ENCODE peak calls at places on chromosomes 12 and 14, in six cellular contexts. X is testis, J is HCT116, Q is A549, S is GM12864, F is uterus. G is an unnamed sample.

GRCh38 chr12:43795716-43796282 is 10.3 kb downstream of the TWF1 start:
- DNase-seq in F (no peak), J (no peak), S (no peak), Q (peak), X (no peak), G (no peak)

GRCh38 chr12:62519043-62519442 is 52.4 kb downstream of the MON2 start:
- DNase-seq in S (no peak), F (no peak), Q (no peak), J (no peak), X (no peak), G (no peak)

GRCh38 chr12:42923564-42923963 is 334.0 kb upstream of the PRICKLE1 start:
- DNase-seq in X (no peak), J (no peak), S (no peak), Q (no peak), F (no peak), G (no peak)

GRCh38 chr14:75520852-75521251 is 1.4 kb upstream of the BATF start:
- DNase-seq in S (no peak), Q (no peak), F (no peak), X (no peak), J (no peak), G (no peak)

GRCh38 chr12:29769162-29769820 is 14.5 kb downstream of the TMTC1 start:
- DNase-seq in Q (no peak), X (no peak), S (no peak), J (no peak), F (peak), G (peak)

GRCh38 chr14:62743118-62743517 is 302.1 kb downstream of the KCNH5 start:
- DNase-seq in Q (no peak), J (no peak), S (no peak), X (no peak), F (no peak), G (no peak)

GRCh38 chr12:90922068-90922743 is 32.8 kb downstream of the CCER1 start:
- DNase-seq in J (no peak), X (no peak), S (no peak), Q (no peak), F (no peak), G (peak)

GRCh38 chr12:111362687-111363475 is 6.0 kb downstream of the PHETA1 start:
- DNase-seq in Q (no peak), J (no peak), F (no peak), X (no peak), S (no peak), G (no peak)

GRCh38 chr14:103811189-103811588 is 36.2 kb downstream of the PPP1R13B start:
- DNase-seq in Q (no peak), F (no peak), X (no peak), J (no peak), S (no peak), G (no peak)

GRCh38 chr14:68712703-68713370 is 80.0 kb downstream of the ZFP36L1 start:
- DNase-seq in J (no peak), X (no peak), S (no peak), Q (no peak), F (no peak), G (no peak)

GRCh38 chr12:124125472-124125871 is 152.5 kb downstream of the ZNF664 start:
- DNase-seq in F (no peak), J (no peak), S (peak), Q (no peak), X (no peak), G (no peak)

GRCh38 chr12:56759270-56759908 is 3.7 kb upstream of the HSD17B6 start:
- DNase-seq in Q (no peak), J (no peak), S (no peak), F (no peak), X (no peak), G (peak)

DNA sequence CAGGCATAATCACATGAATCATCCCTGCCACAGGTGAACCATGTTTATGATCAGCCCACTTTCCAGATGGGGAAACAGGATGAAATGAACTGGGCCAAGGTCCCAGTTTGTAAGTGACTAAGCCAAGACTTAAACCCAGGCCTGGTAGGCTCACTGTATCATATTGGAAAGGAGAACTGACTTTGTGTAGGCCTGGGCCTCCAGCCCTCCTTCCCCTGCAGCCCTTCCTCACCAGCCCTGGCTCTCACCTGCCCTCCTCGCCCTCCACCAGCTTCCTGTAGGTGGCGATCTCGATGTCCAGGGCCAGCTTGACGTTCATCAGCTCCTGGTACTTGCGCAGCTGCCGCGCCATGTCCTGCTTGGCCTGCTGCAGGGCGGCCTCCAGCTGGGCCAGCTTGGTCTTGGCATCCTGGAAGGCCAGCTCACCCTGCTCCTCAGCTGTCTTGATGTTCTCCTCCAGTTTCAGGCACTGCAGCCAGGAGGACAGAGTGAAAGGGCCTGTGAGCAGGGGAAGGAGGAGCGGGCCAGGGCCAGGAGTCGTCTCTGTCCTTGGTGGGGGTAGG is 19.8 kb downstream of the KRT80 start:
- DNase-seq in J (no peak), F (no peak), Q (peak), S (no peak), X (peak), G (no peak)
- TF ChIP-seq CTCF in J (peak), F (no peak), Q (peak), S (peak), X (no peak), G (peak)

DNA sequence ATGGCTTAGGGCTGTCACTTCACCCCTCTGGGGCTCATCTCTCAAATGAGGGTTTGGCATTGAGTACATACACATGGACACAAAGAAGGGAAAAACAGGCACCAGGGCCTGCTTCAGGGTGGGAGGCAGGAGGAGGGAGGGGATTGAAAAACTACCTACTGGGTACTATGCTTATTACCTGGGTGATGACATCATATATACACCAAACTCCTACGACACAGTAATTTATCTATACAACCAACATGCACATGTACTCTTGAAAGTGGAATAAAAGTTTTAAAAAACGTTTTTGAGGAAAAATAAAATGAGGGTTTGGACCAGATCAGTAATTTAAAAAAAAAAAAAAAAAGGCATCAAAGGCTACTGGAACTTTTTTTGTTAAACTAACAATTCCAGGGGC is 3.6 kb upstream of the TC2N start:
- DNase-seq in X (no peak), F (no peak), S (no peak), Q (no peak), J (no peak), G (no peak)
- H3K4me3 ChIP-seq in X (no peak), F (no peak), S (no peak), Q (no peak), J (no peak), G (no peak)

DNA sequence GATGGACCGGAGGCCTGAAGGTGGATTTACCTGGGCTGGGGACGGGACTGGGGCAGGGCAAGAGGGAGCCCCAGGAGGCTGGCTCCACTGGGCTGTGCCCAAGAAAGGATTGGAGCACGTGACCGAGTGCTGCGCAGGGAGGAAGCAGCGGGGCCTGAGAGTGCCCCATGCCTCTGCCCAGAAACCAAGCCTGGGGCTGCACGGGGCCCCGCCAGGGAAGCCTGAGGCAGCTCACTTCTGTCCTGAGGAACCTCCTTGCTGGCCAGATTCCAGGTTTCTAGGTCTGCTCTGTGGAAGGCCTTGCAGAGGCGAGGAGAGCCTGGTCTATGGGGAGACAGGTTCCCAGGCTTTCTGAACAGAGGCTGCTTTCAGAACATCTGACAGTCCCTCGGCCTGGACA is 10.4 kb downstream of the NGB start:
- DNase-seq in F (no peak), J (no peak), S (no peak), Q (no peak), X (peak), G (no peak)
- TF ChIP-seq CTCF in F (no peak), J (no peak), S (no peak), Q (no peak), X (no peak), G (no peak)

GRCh38 chr12:99981639-99982190 is 3.0 kb downstream of the ANKS1B start:
- DNase-seq in F (no peak), Q (no peak), S (no peak), J (no peak), X (no peak), G (no peak)

GRCh38 chr12:99984271-99985128 is at the start of gene ANKS1B:
- DNase-seq in S (no peak), Q (peak), J (no peak), F (peak), X (peak), G (peak)

GRCh38 chr12:99985129-99985570 is 414 bp upstream of the ANKS1B start:
- DNase-seq in X (no peak), F (no peak), J (no peak), S (no peak), Q (no peak), G (peak)

GRCh38 chr12:99983721-99984258 is 946 bp downstream of the ANKS1B start:
- DNase-seq in F (no peak), S (no peak), X (no peak), J (no peak), Q (peak), G (peak)

GRCh38 chr12:99985631-99986030 is 895 bp upstream of the ANKS1B start:
- DNase-seq in J (no peak), X (no peak), Q (no peak), S (no peak), F (no peak), G (no peak)
- H3K4me3 ChIP-seq in J (no peak), X (peak), Q (peak), S (no peak), F (no peak), G (no peak)

DNA sequence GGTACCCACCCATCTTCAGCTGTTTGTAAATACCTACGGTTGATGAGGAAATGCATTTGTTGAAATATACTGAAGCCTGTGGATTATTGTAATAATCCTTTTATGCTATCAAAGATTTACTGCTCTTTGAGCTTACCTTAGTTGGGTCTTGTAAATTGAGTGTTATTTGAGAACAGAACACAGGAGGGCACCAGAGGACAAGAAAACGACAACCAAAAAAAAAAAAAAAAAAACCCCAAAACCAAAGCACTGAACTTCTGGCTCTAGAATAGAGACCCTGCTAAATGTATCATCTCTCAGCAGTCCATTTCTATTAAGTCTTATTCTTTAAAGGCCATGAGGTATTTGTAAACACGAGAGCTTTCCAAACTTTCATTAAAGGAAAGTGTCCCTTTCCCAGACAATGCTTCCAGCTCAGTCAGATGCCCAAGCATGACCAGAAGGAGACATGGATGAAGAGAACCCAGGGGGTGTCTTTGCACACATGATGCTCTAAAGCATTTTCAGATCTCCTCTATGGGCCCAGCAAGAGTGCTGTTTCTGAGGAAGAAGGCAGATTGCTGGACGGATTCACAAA is 763.9 kb downstream of the NRXN3 start:
- DNase-seq in X (no peak), Q (peak), F (no peak), J (no peak), S (no peak), G (peak)
- TF ChIP-seq CTCF in X (peak), Q (peak), F (no peak), J (peak), S (peak), G (peak)

DNA sequence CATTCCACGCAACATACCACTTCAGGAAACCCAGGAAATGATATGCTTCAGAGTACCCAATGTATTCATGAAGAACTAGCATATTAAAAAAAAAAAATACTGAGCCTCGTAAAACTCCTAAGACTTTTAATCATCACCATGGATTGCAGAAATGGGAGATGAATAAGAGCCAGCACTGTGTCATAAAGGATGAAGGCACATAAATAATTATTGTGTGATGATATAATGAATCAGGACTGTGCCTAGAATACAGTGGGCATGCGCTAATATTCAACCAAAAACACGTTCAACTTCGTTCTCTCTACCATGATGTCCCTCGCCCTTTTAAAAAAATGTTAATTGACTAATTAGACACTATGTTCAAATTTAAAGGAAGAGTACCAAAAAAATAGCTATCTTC is 68.7 kb downstream of the CIT start:
- DNase-seq in S (no peak), X (no peak), Q (no peak), F (no peak), J (no peak), G (peak)
- H3K4me3 ChIP-seq in S (no peak), X (no peak), Q (no peak), F (no peak), J (no peak), G (no peak)

GRCh38 chr12:53048780-53049401 is 974 bp upstream of the TNS2 start:
- DNase-seq in F (peak), S (no peak), X (peak), Q (peak), J (no peak), G (peak)

GRCh38 chr12:53047221-53048032 is 2.4 kb upstream of the TNS2 start:
- DNase-seq in Q (peak), X (peak), J (no peak), F (peak), S (no peak), G (peak)

GRCh38 chr12:53046655-53047220 is 3.1 kb upstream of the TNS2 start:
- DNase-seq in S (no peak), J (no peak), Q (peak), X (peak), F (peak), G (peak)

GRCh38 chr12:53049582-53050318 is at the start of gene TNS2:
- DNase-seq in F (peak), X (peak), S (no peak), Q (peak), J (no peak), G (peak)

GRCh38 chr12:53048033-53048779 is 1.7 kb upstream of the TNS2 start:
- DNase-seq in F (peak), Q (peak), J (no peak), X (peak), S (no peak), G (peak)
- TF ChIP-seq CTCF in F (no peak), Q (peak), J (no peak), X (no peak), S (no peak), G (no peak)

GRCh38 chr14:22489957-22490950 is 98.8 kb downstream of the DAD1 start:
- DNase-seq in J (no peak), S (no peak), F (no peak), Q (no peak), X (no peak), G (no peak)

GRCh38 chr14:22487401-22487800 is 101.6 kb downstream of the DAD1 start:
- DNase-seq in Q (no peak), F (no peak), J (no peak), S (no peak), X (no peak), G (no peak)

GRCh38 chr14:22489247-22489551 is 99.8 kb downstream of the DAD1 start:
- DNase-seq in X (no peak), Q (no peak), S (no peak), J (no peak), F (no peak), G (no peak)

GRCh38 chr14:22488522-22489246 is 100.3 kb downstream of the DAD1 start:
- DNase-seq in X (no peak), S (no peak), J (no peak), F (no peak), Q (no peak), G (no peak)

GRCh38 chr14:22487941-22488340 is 101.1 kb downstream of the DAD1 start:
- DNase-seq in Q (no peak), F (no peak), J (no peak), X (no peak), S (no peak), G (no peak)
- H3K4me3 ChIP-seq in Q (no peak), F (no peak), J (no peak), X (no peak), S (no peak), G (no peak)

DNA sequence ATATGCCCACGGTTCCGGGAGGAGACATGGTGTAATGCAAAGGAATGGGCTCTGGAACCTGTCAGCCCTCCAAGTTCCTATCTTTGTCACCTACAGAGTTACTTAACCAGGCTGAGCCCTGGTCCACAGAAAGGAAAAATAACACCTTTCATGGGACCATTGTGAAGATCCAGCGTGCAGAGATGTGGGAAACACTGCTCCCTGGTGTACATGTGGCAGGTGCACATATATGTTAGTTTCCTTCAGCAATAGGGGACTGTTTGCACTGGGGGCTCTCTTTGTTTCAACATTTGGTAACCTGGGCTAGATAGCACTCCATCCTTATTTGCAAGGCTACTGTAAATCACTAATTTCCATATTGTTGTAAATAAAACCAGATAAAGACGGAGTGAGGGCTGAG is 72.3 kb downstream of the ANO2 start:
- DNase-seq in X (no peak), Q (peak), S (no peak), J (peak), F (no peak), G (no peak)
- TF ChIP-seq CTCF in X (no peak), Q (no peak), S (no peak), J (peak), F (no peak), G (peak)

G was measured in foreskin fibroblast.